ENCODE peak calls at places on chromosomes 5 and 9, in nine cellular contexts. G, H, O, Y, C, N, W, X and E are unnamed samples. For H3K27me3, the result is how much of the 10 kb centered on the place peaks cover.

GRCh38 chr5:55151923-55152842 is 7.8 kb upstream of the GPX8 start:
- DNase-seq in G (no peak), H (peak), O (peak), Y (no peak), C (no peak), N (peak), W (no peak), X (no peak), E (no peak)

GRCh38 chr5:40991168-40991980 is 79.8 kb downstream of the MROH2B start:
- DNase-seq in G (no peak), H (peak), O (peak), Y (peak), C (no peak), N (no peak), W (peak), X (no peak), E (peak)

GRCh38 chr5:141437208-141437607 is 6.9 kb downstream of the PCDHGA12 start:
- DNase-seq in G (no peak), H (no peak), O (no peak), Y (no peak), C (no peak), N (no peak), W (no peak), X (no peak), E (no peak)

GRCh38 chr9:77961541-77961940 is 70.1 kb downstream of the GNAQ start:
- DNase-seq in G (no peak), H (peak), O (no peak), Y (no peak), C (no peak), N (no peak), W (no peak), X (no peak), E (no peak)

GRCh38 chr9:82903503-82903902 is 159.4 kb downstream of the RASEF start:
- DNase-seq in G (no peak), H (no peak), O (no peak), Y (no peak), C (no peak), N (no peak), W (no peak), X (no peak), E (no peak)

GRCh38 chr9:104895572-104895971 is 32.4 kb downstream of the ABCA1 start:
- DNase-seq in G (no peak), H (peak), O (peak), Y (no peak), C (no peak), N (no peak), W (no peak), X (no peak), E (no peak)

GRCh38 chr5:14672082-14672481 is 7.6 kb downstream of the OTULIN start:
- DNase-seq in G (no peak), H (no peak), O (no peak), Y (no peak), C (no peak), N (no peak), W (no peak), X (no peak), E (no peak)

GRCh38 chr5:92822183-92822582 is 758.8 kb downstream of the NR2F1-AS1 start:
- DNase-seq in G (no peak), H (no peak), O (no peak), Y (no peak), C (no peak), N (no peak), W (no peak), X (no peak), E (no peak)

GRCh38 chr5:116554764-116555163 is 19.9 kb downstream of the SEMA6A start:
- DNase-seq in G (no peak), H (no peak), O (no peak), Y (no peak), C (no peak), N (no peak), W (no peak), X (no peak), E (no peak)

GRCh38 chr5:96680759-96681158 is 18.6 kb downstream of the CAST start:
- DNase-seq in G (no peak), H (no peak), O (no peak), Y (no peak), C (no peak), N (no peak), W (no peak), X (no peak), E (no peak)

GRCh38 chr5:36885566-36886485 is 9.3 kb downstream of the NIPBL start:
- DNase-seq in G (no peak), H (no peak), O (no peak), Y (peak), C (peak), N (no peak), W (no peak), X (no peak), E (no peak)

GRCh38 chr5:73917433-73917832 is 291.4 kb downstream of the ARHGEF28 start:
- DNase-seq in G (no peak), H (no peak), O (no peak), Y (no peak), C (no peak), N (peak), W (peak), X (no peak), E (no peak)

GRCh38 chr9:90815183-90815943 is 13.7 kb downstream of the SYK start:
- DNase-seq in G (peak), H (peak), O (no peak), Y (peak), C (peak), N (no peak), W (no peak), X (no peak), E (no peak)

GRCh38 chr5:133967715-133968056 is 739 bp downstream of the C5orf15 start:
- DNase-seq in G (no peak), H (peak), O (peak), Y (no peak), C (no peak), N (no peak), W (no peak), X (no peak), E (peak)

GRCh38 chr5:115977988-115978387 is 15.7 kb downstream of the LVRN start:
- DNase-seq in G (no peak), H (peak), O (peak), Y (no peak), C (no peak), N (no peak), W (no peak), X (no peak), E (no peak)

GRCh38 chr5:119478781-119479180 is 26.5 kb downstream of the HSD17B4 start:
- DNase-seq in G (no peak), H (no peak), O (peak), Y (no peak), C (no peak), N (no peak), W (no peak), X (no peak), E (no peak)

GRCh38 chr9:137277329-137278041 is at the start of gene TOR4A:
- DNase-seq in G (peak), H (peak), O (no peak), Y (peak), C (peak), N (no peak), W (peak), X (no peak), E (peak)

GRCh38 chr5:157265714-157266285 is at the start of gene CYFIP2:
- DNase-seq in G (peak), H (peak), O (peak), Y (peak), C (peak), N (peak), W (peak), X (peak), E (peak)

GRCh38 chr5:102799017-102799416 is 43.9 kb downstream of the PAM start:
- DNase-seq in G (no peak), H (no peak), O (no peak), Y (no peak), C (no peak), N (no peak), W (no peak), X (no peak), E (no peak)

GRCh38 chr9:72203205-72203803 is 54.1 kb downstream of the GDA start:
- DNase-seq in G (no peak), H (peak), O (peak), Y (no peak), C (no peak), N (no peak), W (no peak), X (no peak), E (peak)

GRCh38 chr5:140800816-140801493 is at the start of gene PCDHA3:
- DNase-seq in G (no peak), H (peak), O (peak), Y (no peak), C (no peak), N (no peak), W (no peak), X (no peak), E (no peak)

GRCh38 chr5:23506329-23507236 is 826 bp upstream of the PRDM9 start:
- DNase-seq in G (no peak), H (peak), O (no peak), Y (no peak), C (no peak), N (no peak), W (no peak), X (no peak), E (no peak)

GRCh38 chr5:39057745-39058144 is 16.5 kb downstream of the RICTOR start:
- DNase-seq in G (no peak), H (no peak), O (no peak), Y (no peak), C (no peak), N (no peak), W (no peak), X (no peak), E (no peak)

GRCh38 chr9:73577867-73578266 is 426.2 kb downstream of the ANXA1 start:
- DNase-seq in G (no peak), H (peak), O (peak), Y (no peak), C (no peak), N (no peak), W (peak), X (no peak), E (no peak)

GRCh38 chr5:173246135-173246495 is 11.1 kb upstream of the NKX2-5 start:
- DNase-seq in G (no peak), H (no peak), O (no peak), Y (no peak), C (no peak), N (no peak), W (no peak), X (no peak), E (no peak)

GRCh38 chr5:66697796-66698564 is 101.8 kb downstream of the MAST4 start:
- DNase-seq in G (no peak), H (no peak), O (no peak), Y (no peak), C (no peak), N (no peak), W (no peak), X (no peak), E (no peak)

GRCh38 chr5:150484964-150485769 is 22.8 kb upstream of the NDST1 start:
- DNase-seq in G (no peak), H (no peak), O (no peak), Y (no peak), C (no peak), N (no peak), W (no peak), X (no peak), E (no peak)

GRCh38 chr9:130937146-130938076 is 1.6 kb downstream of the FIBCD1 start:
- DNase-seq in G (no peak), H (no peak), O (no peak), Y (no peak), C (no peak), N (no peak), W (no peak), X (no peak), E (no peak)
- H3K27me3 ChIP-seq in G (under half), H (half or more), O (under half), Y (half or more), C (half or more), N (under half), W (half or more), X (under half), E (under half)

GRCh38 chr5:6309949-6310348 is 68.4 kb downstream of the MED10 start:
- DNase-seq in G (no peak), H (no peak), O (no peak), Y (no peak), C (no peak), N (no peak), W (no peak), X (no peak), E (no peak)

GRCh38 chr5:6315580-6315979 is 62.8 kb downstream of the MED10 start:
- DNase-seq in G (no peak), H (no peak), O (no peak), Y (no peak), C (no peak), N (no peak), W (no peak), X (no peak), E (no peak)

GRCh38 chr5:6307304-6307703 is 71.0 kb downstream of the MED10 start:
- DNase-seq in G (no peak), H (no peak), O (no peak), Y (no peak), C (no peak), N (no peak), W (no peak), X (no peak), E (no peak)

GRCh38 chr5:6308683-6309082 is 69.7 kb downstream of the MED10 start:
- DNase-seq in G (no peak), H (no peak), O (no peak), Y (no peak), C (no peak), N (no peak), W (no peak), X (no peak), E (no peak)

GRCh38 chr5:6311568-6312501 is 66.5 kb downstream of the MED10 start:
- DNase-seq in G (no peak), H (no peak), O (no peak), Y (no peak), C (no peak), N (no peak), W (peak), X (no peak), E (no peak)
- H3K27me3 ChIP-seq in G (under half), H (under half), O (under half), Y (under half), C (under half), N (under half), W (under half), X (under half), E (under half)

GRCh38 chr9:99828054-99828416 is 6.3 kb downstream of the NR4A3 start:
- DNase-seq in G (no peak), H (no peak), O (no peak), Y (no peak), C (no peak), N (no peak), W (no peak), X (no peak), E (no peak)
- H3K27me3 ChIP-seq in G (under half), H (half or more), O (under half), Y (under half), C (half or more), N (under half), W (under half), X (under half), E (half or more)

DNA sequence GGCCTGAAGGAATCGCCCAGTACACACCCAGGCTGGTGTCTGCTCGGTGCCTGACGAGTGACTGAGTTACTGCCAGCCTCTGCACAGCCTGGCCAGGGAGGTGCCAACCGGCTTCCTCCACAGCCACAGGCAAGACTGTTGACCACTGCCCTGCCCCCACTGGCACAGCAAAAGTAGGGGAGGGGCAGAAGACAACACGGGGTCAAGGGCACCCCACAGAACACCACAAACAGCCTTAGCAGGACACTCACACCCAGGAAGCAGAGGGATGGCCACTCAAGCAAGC is 722 bp upstream of the LHX3 start:
- DNase-seq in G (no peak), H (no peak), O (no peak), Y (no peak), C (no peak), N (no peak), W (no peak), X (no peak), E (no peak)
- H3K27me3 ChIP-seq in G (under half), H (half or more), O (under half), Y (half or more), C (under half), N (under half), W (under half), X (under half), E (under half)